ENCODE peak calls at places on chromosomes 13 and 19, in five cellular contexts. T is IMR-90, Z is hepatocyte, R is BJ, W is brain microvascular endothelial cell. Q is an unnamed sample.

GRCh38 chr13:108020027-108020426 is 195.3 kb downstream of the LIG4 start:
- DNase-seq in Z (peak), W (no peak), R (no peak), T (no peak), Q (no peak)

GRCh38 chr19:31946491-31946890 is 398.9 kb upstream of the ZNF507 start:
- DNase-seq in W (no peak), R (no peak), Z (no peak), T (no peak), Q (no peak)

GRCh38 chr13:44543424-44543823 is 32.7 kb downstream of the TSC22D1 start:
- DNase-seq in Z (no peak), R (no peak), W (no peak), T (no peak), Q (no peak)

GRCh38 chr19:35027851-35028599 is 2.2 kb upstream of the SCN1B start:
- DNase-seq in T (peak), R (no peak), Z (no peak), W (peak), Q (no peak)

GRCh38 chr13:49444517-49445395 is 682 bp downstream of the SETDB2 start:
- DNase-seq in Z (peak), R (peak), W (no peak), T (peak), Q (peak)

GRCh38 chr13:104204177-104204576 is 1138.0 kb upstream of the SLC10A2 start:
- DNase-seq in W (no peak), T (no peak), Z (no peak), R (no peak), Q (no peak)

GRCh38 chr13:71801781-71802180 is 65.2 kb downstream of the DACH1 start:
- DNase-seq in R (no peak), T (no peak), W (no peak), Z (no peak), Q (no peak)

GRCh38 chr13:26991508-26992181 is 180.0 kb downstream of the USP12 start:
- DNase-seq in T (peak), R (no peak), W (no peak), Z (peak), Q (no peak)

GRCh38 chr13:44932171-44932849 is 57.0 kb downstream of the NUFIP1 start:
- DNase-seq in R (no peak), Z (no peak), T (peak), W (peak), Q (no peak)

GRCh38 chr19:18271433-18271841 is 2.8 kb downstream of the IQCN start:
- DNase-seq in W (no peak), T (no peak), Z (no peak), R (no peak), Q (no peak)

DNA sequence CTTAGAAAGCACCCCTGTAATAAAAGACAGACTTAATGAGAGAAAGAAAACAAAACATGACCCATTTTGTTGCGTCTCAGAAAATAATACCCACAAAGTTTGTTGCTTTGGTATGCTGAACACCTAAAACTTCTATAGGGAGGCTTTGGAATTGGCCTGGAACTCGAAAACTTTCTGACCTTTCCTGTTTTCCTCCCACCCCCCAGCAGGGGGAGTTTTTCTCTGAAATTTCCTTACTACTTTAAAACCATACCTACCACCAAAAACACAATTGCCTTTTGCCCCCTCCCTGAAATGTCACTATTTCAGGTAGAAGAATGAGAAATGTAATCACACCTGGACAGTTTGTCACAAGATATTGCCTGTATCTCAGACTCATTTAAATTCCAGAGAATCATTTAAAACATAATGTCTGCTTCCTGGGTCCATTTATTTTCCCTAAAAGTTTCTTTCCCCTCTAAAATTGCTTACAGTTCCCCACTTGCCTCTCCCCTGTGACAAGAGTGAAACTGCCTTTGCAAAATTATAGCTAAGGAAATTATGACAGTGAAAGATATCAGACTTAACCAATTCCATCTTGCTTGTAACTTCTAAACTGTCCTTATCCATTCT is 2700.2 kb downstream of the PCDH9 start:
- DNase-seq in R (no peak), Z (peak), W (no peak), T (no peak), Q (no peak)
- TF ChIP-seq CTCF in R (peak), Z (peak), W (peak), T (peak), Q (no peak)

DNA sequence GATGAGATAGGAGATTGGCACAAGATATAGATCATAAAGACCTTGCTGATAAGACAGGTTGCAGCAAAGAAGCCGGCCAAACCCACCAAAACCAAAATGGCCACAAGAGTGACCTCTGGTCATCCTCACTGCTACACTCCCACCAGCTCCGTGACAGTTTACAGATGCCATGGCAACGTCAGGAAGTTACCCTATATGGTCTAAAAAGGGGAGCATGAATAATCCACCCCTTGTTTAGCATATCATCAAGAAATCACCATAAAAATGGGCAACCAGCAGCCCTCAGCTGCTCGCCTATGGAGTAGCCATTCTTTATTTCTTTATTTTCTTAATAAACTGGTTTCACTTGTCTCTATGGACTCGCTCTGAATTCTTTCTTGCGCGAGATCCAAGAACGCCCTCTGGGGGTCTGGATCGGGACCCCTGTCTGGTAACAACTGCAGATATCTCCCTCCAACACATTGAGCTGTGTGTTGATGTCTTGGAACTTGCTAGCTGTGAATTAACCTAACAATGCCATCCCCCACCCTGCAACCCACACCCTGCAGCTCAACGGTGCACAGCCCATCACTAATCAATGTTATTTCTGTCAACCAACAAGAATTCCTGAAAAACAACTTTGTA is 27.1 kb upstream of the GRTP1 start:
- DNase-seq in W (no peak), R (no peak), T (no peak), Z (no peak), Q (peak)
- TF ChIP-seq CTCF in W (no peak), R (no peak), T (no peak), Z (no peak), Q (no peak)

GRCh38 chr19:12794196-12794921 is 3.1 kb downstream of the JUNB start:
- DNase-seq in T (peak), R (no peak), W (no peak), Z (no peak), Q (no peak)
- TF ChIP-seq CTCF in T (no peak), R (peak), W (no peak), Z (no peak), Q (no peak)

DNA sequence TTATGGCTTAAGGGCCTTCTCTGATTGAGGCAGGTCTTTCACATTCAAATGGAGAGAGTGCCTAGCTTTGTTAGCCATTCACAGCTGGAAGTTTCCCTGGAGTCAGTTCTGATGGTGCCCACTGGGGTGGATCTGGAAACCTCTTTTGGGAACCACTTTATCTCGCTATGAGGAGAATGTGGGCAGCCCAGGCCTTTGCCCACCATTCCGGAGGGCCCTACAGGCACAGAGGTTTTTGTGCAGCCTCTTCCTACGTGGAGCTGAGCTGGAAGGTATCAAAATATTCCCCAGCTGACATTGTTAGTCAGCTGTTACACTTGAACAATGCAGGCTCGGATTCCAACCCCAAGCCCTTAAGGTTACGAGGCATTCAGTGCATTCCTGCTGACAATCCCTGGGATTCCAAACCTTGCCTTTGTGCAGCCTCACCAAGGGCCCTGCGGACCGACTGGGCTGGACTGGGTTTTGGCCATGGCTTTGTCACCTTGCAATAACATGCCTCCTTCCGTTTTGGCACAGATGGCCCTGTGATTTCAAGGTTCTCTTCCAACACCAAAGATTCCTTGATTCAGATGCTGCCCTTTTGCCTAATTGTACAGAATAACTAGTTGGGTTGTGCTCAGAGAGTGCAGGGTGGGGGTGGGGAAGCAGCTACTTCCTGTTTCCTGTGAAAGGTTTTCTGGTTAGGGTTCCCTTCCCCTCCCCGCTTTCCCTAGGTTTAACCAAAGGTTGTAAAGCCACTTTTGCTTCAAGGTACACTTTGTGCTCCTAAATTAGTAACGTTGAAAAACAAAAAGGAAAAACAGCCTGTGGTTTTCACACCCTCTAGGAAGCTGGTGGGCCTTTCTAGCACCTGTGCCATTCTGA is 27.1 kb downstream of the SAE1 start:
- DNase-seq in W (peak), Z (peak), R (no peak), T (peak), Q (peak)
- TF ChIP-seq CTCF in W (peak), Z (no peak), R (no peak), T (no peak), Q (no peak)

DNA sequence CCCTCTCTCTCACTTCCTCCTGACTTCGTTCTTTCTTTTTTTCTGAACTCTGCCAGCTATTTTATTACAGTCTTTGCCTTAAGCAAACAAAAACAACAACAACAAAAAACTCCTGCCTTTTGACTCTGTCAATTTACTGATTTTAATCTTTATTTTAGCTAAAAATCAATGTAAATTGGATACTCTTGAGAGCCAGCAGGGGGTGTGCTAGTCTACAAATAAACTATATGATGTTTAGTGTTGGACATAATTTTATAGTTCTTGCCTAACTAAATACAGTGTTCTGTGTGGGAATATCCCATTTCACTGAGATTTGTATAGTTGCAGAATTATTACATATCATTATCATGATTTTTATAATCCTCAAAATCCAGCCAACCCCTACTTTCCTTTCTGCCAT is 1199.9 kb upstream of the SPRY2 start:
- DNase-seq in W (no peak), R (no peak), T (no peak), Z (peak), Q (no peak)
- TF ChIP-seq CTCF in W (peak), R (no peak), T (no peak), Z (peak), Q (no peak)

GRCh38 chr19:42325308-42325895 is at the start of gene MEGF8:
- DNase-seq in R (peak), W (peak), T (peak), Z (peak), Q (peak)

GRCh38 chr19:42323852-42324654 is 1.4 kb upstream of the MEGF8 start:
- DNase-seq in R (no peak), T (no peak), W (no peak), Z (no peak), Q (no peak)

GRCh38 chr19:42323473-42323851 is 2.0 kb upstream of the MEGF8 start:
- DNase-seq in W (no peak), Z (no peak), T (no peak), R (no peak), Q (no peak)

GRCh38 chr19:42325896-42326771 is 699 bp downstream of the MEGF8 start:
- DNase-seq in R (no peak), T (no peak), Z (no peak), W (no peak), Q (peak)

GRCh38 chr19:42324655-42325307 is 654 bp upstream of the MEGF8 start:
- DNase-seq in Z (no peak), R (no peak), W (no peak), T (no peak), Q (no peak)
- TF ChIP-seq CTCF in Z (no peak), R (no peak), W (no peak), T (no peak), Q (no peak)

GRCh38 chr19:23071087-23071511 is 45.7 kb upstream of the ZNF730 start:
- DNase-seq in R (no peak), T (peak), W (peak), Z (no peak), Q (no peak)
- TF ChIP-seq CTCF in R (no peak), T (no peak), W (no peak), Z (no peak), Q (no peak)

DNA sequence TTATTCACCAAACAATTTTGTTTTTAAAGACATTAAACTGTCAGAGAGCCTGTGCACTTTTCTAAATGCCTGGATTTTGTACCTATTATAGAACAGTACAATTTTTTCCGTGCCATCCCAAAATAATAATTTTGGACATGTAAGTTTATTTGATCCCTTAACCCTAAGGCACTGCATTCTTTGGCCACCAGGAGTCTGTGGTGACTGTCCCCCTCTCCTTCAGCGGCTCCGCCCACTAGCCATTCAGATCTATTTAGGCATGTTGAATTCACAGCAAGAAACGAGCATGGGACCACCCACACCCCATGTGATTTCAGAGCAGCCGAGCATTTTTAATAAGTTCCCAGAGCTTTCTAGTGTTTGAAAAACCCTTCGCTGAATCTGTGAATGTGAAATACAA is 567.5 kb downstream of the MYO16 start:
- DNase-seq in W (no peak), R (no peak), Z (no peak), T (no peak), Q (no peak)
- TF ChIP-seq CTCF in W (peak), R (peak), Z (no peak), T (no peak), Q (no peak)

Q was measured in lower leg skin.